ENCODE peak calls at places on chromosomes 5 and 9, in four cellular contexts. F is gastrocnemius medialis, B is ovary, J is lower leg skin. D is an unnamed sample.

GRCh38 chr9:18438300-18438925 is 35.5 kb upstream of the ADAMTSL1 start:
- DNase-seq in J (peak), F (no peak), B (peak), D (no peak)

GRCh38 chr5:31990701-31991110 is 183.4 kb downstream of the GOLPH3 start:
- DNase-seq in B (no peak), J (no peak), F (no peak), D (no peak)

GRCh38 chr9:114678847-114679246 is 3.1 kb downstream of the TEX48 start:
- DNase-seq in J (no peak), F (no peak), B (no peak), D (no peak)

GRCh38 chr9:33619666-33620404 is 95.8 kb downstream of the ANKRD18B start:
- DNase-seq in J (no peak), B (no peak), F (no peak), D (no peak)

GRCh38 chr9:20528253-20528652 is 94.0 kb downstream of the MLLT3 start:
- DNase-seq in J (no peak), B (no peak), F (no peak), D (no peak)

GRCh38 chr9:94799578-94800264 is 73.2 kb downstream of the AOPEP start:
- DNase-seq in B (no peak), F (no peak), J (no peak), D (no peak)

GRCh38 chr9:126113176-126113575 is 213.5 kb upstream of the MVB12B start:
- DNase-seq in B (no peak), J (peak), F (no peak), D (no peak)

GRCh38 chr5:40165789-40166728 is 513.7 kb upstream of the PTGER4 start:
- DNase-seq in F (no peak), J (no peak), B (no peak), D (no peak)

GRCh38 chr9:121532881-121533280 is 33.2 kb upstream of the GGTA1 start:
- DNase-seq in B (no peak), F (no peak), J (no peak), D (no peak)

GRCh38 chr9:71506821-71507220 is 261.5 kb downstream of the CEMIP2 start:
- DNase-seq in B (no peak), F (peak), J (no peak), D (no peak)

GRCh38 chr5:54525692-54526091 is 8.1 kb downstream of the SNX18 start:
- DNase-seq in B (no peak), F (no peak), J (no peak), D (no peak)

GRCh38 chr5:157828949-157829639 is 29.9 kb downstream of the CLINT1 start:
- DNase-seq in J (no peak), B (no peak), F (no peak), D (no peak)

GRCh38 chr5:111248571-111248970 is 24.4 kb downstream of the CAMK4 start:
- DNase-seq in F (no peak), J (no peak), B (no peak), D (no peak)

GRCh38 chr9:136994180-136994884 is 2.0 kb downstream of the CLIC3 start:
- DNase-seq in J (no peak), B (no peak), F (no peak), D (no peak)

GRCh38 chr9:136992819-136993369 is 672 bp downstream of the PAXX start:
- DNase-seq in B (no peak), J (no peak), F (no peak), D (no peak)

GRCh38 chr9:136990233-136990911 is 1.9 kb upstream of the PAXX start:
- DNase-seq in J (no peak), B (no peak), F (no peak), D (no peak)

GRCh38 chr9:136994885-136995224 is 1.5 kb downstream of the CLIC3 start:
- DNase-seq in B (no peak), F (no peak), J (no peak), D (no peak)

DNA sequence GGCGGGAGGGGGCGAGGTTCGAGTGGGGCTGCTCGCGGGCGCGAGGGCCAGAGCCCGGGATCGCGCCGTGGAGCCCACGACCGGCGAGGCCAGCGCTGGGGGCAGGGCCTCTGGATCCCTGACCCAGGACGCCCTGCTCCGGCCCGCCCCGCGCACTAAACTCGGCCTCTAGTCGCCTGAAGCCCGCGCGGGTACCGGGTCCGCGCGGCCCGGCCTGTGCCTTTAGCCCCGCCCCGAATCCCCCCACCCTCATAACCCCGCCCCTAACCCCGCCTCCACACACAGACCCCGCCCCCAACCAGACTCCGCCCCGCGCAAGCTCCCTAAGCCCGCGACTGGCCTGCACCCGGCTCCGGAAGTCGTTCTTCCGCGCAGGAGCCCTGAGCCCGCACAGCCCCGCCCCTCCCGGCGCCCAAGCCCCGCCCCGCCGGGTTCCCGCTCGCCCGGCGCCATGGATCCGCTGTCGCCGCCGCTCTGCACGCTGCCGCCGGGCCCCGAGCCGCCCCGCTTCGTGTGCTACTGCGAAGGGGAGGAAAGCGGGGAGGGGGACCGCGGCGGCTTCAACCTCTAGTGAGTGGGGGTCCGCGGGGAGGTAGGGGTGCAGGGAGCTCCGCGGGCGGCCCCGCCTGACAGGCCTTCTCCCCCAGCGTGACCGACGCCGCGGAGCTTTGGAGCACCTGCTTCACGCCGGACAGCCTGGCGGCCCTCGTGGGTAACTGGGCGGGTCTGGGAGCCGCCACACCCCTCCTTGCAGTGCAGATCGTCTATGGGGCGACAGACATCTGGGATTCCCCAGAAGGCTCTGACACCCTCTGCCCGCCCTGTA is at the start of gene PAXX:
- DNase-seq in F (peak), J (peak), B (peak), D (peak)
- TF ChIP-seq CTCF in F (no peak), J (no peak), B (no peak), D (no peak)

GRCh38 chr5:174086751-174087150 is 41.2 kb downstream of the NSG2 start:
- DNase-seq in J (no peak), F (no peak), B (no peak), D (no peak)
- TF ChIP-seq CTCF in J (no peak), F (no peak), B (no peak), D (no peak)

DNA sequence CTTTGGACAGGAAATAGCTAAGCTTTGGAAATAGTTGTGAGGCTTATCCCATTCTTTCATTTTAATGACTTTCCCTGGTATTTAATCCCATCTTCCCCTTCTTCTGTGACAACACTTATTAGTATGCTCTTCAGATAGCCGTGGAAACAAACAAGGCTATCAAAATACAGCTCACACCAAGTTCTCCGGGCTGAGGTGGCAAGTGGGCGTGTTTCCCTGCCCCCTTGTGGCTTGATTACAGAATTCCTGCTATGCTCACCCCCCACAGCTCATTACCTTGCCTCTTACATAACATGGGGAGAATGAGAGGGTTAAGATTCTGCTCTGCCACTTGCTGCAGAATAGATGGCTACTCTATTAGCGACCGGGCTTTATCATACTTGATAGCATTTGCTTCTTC is 437.1 kb upstream of the TLE4 start:
- DNase-seq in F (no peak), B (no peak), J (no peak), D (no peak)
- TF ChIP-seq CTCF in F (no peak), B (no peak), J (no peak), D (no peak)

GRCh38 chr9:89171693-89172092 is 6.9 kb downstream of the SHC3 start:
- DNase-seq in B (no peak), J (no peak), F (no peak), D (no peak)
- TF ChIP-seq CTCF in B (no peak), J (no peak), F (no peak), D (no peak)

D was measured in omental fat pad.